ENCODE peak calls at places on chromosomes 6 and 20, in nine cellular contexts. T is activated effector memory CD4-positive, alpha-beta T cell treated with anti-CD3 and anti-CD28 coated beads, Interleukin-2, amount 50 U/mL, for 16 hours; V is AG04449; B is GM10248; F is activated T-cell treated with anti-CD3 and anti-CD28 coated beads, Interleukin-2, amount 50 U/mL, for 72 hours; K is left lung; D is non-pigmented ciliary epithelial cell; Q is HCT116; C is LoVo. M is an unnamed sample.

GRCh38 chr20:49100934-49101333 is 54.8 kb downstream of the CSE1L start:
- DNase-seq in T (no peak), V (no peak), B (no peak), F (no peak), K (no peak), D (no peak), Q (no peak), C (no peak), M (no peak)

GRCh38 chr20:32924781-32925180 is 66.1 kb downstream of the EFCAB8 start:
- DNase-seq in T (no peak), V (no peak), B (no peak), F (no peak), K (no peak), D (no peak), Q (no peak), C (no peak), M (no peak)

GRCh38 chr20:1816384-1817381 is 78.5 kb upstream of the SIRPA start:
- DNase-seq in T (peak), V (peak), B (no peak), F (no peak), K (peak), D (no peak), Q (no peak), C (peak), M (peak)

GRCh38 chr20:35478804-35479472 is 23.5 kb downstream of the CEP250 start:
- DNase-seq in T (no peak), V (no peak), B (no peak), F (no peak), K (no peak), D (no peak), Q (no peak), C (no peak), M (no peak)

GRCh38 chr6:150334790-150335783 is 33.7 kb upstream of the IYD start:
- DNase-seq in T (no peak), V (peak), B (peak), F (peak), K (no peak), D (peak), Q (peak), C (peak), M (peak)

GRCh38 chr20:55579802-55580201 is 425.5 kb downstream of the CBLN4 start:
- DNase-seq in T (no peak), V (no peak), B (no peak), F (no peak), K (no peak), D (no peak), Q (no peak), C (no peak), M (no peak)

GRCh38 chr6:21538186-21538798 is 55.3 kb upstream of the SOX4 start:
- DNase-seq in T (no peak), V (no peak), B (no peak), F (no peak), K (no peak), D (no peak), Q (no peak), C (no peak), M (no peak)

GRCh38 chr20:55394592-55394991 is 610.7 kb downstream of the CBLN4 start:
- DNase-seq in T (no peak), V (no peak), B (no peak), F (no peak), K (no peak), D (no peak), Q (no peak), C (no peak), M (no peak)

GRCh38 chr20:62310757-62311121 is 7.9 kb downstream of the ADRM1 start:
- DNase-seq in T (no peak), V (no peak), B (no peak), F (no peak), K (no peak), D (no peak), Q (no peak), C (no peak), M (no peak)

GRCh38 chr6:119129148-119129967 is 50.9 kb upstream of the FAM184A start:
- DNase-seq in T (no peak), V (no peak), B (peak), F (peak), K (no peak), D (peak), Q (peak), C (peak), M (no peak)

GRCh38 chr6:169542491-169542890 is 159.3 kb downstream of the WDR27 start:
- DNase-seq in T (no peak), V (no peak), B (no peak), F (no peak), K (no peak), D (no peak), Q (no peak), C (no peak), M (no peak)

GRCh38 chr6:96975848-96976247 is 51.3 kb downstream of the KLHL32 start:
- DNase-seq in T (no peak), V (no peak), B (no peak), F (no peak), K (no peak), D (no peak), Q (no peak), C (no peak), M (no peak)

GRCh38 chr20:33211817-33212424 is 5.2 kb upstream of the BPIFA3 start:
- DNase-seq in T (no peak), V (no peak), B (peak), F (peak), K (no peak), D (no peak), Q (peak), C (peak), M (no peak)

GRCh38 chr6:7615611-7616383 is 25.8 kb downstream of the SNRNP48 start:
- DNase-seq in T (no peak), V (no peak), B (peak), F (peak), K (no peak), D (peak), Q (peak), C (peak), M (no peak)

GRCh38 chr6:152273638-152274037 is 363.5 kb downstream of the SYNE1 start:
- DNase-seq in T (no peak), V (no peak), B (no peak), F (no peak), K (no peak), D (no peak), Q (no peak), C (peak), M (no peak)

GRCh38 chr20:35909176-35909575 is 45.1 kb downstream of the SCAND1 start:
- DNase-seq in T (no peak), V (no peak), B (no peak), F (no peak), K (no peak), D (no peak), Q (no peak), C (no peak), M (no peak)

GRCh38 chr6:113995632-113996031 is 24.7 kb upstream of the HDAC2 start:
- DNase-seq in T (no peak), V (peak), B (no peak), F (no peak), K (no peak), D (peak), Q (peak), C (peak), M (peak)

GRCh38 chr20:19549896-19550295 is 208.2 kb upstream of the RIN2 start:
- DNase-seq in T (no peak), V (no peak), B (no peak), F (no peak), K (no peak), D (no peak), Q (no peak), C (no peak), M (no peak)

GRCh38 chr20:62069741-62070216 is 4.1 kb upstream of the TAF4 start:
- DNase-seq in T (no peak), V (peak), B (no peak), F (no peak), K (no peak), D (peak), Q (no peak), C (peak), M (peak)

GRCh38 chr6:97524846-97525245 is 241.8 kb upstream of the MMS22L start:
- DNase-seq in T (no peak), V (no peak), B (no peak), F (no peak), K (no peak), D (no peak), Q (no peak), C (no peak), M (no peak)

GRCh38 chr20:56440346-56441007 is 27.9 kb upstream of the RTF2 start:
- DNase-seq in T (peak), V (no peak), B (peak), F (peak), K (no peak), D (no peak), Q (no peak), C (no peak), M (no peak)

GRCh38 chr6:40477246-40478126 is 109.7 kb downstream of the LRFN2 start:
- DNase-seq in T (no peak), V (no peak), B (no peak), F (peak), K (no peak), D (no peak), Q (no peak), C (no peak), M (no peak)

GRCh38 chr6:142210606-142211005 is 63.5 kb downstream of the VTA1 start:
- DNase-seq in T (no peak), V (no peak), B (no peak), F (no peak), K (no peak), D (no peak), Q (no peak), C (no peak), M (no peak)

GRCh38 chr6:47669684-47670515 is 28.5 kb upstream of the ADGRF4 start:
- DNase-seq in T (no peak), V (no peak), B (no peak), F (no peak), K (no peak), D (no peak), Q (no peak), C (no peak), M (no peak)

GRCh38 chr20:56574531-56575142 is 41.6 kb downstream of the FAM209B start:
- DNase-seq in T (no peak), V (no peak), B (no peak), F (no peak), K (no peak), D (no peak), Q (no peak), C (no peak), M (no peak)

GRCh38 chr20:51802170-51802745 is at the start of gene SALL4:
- DNase-seq in T (no peak), V (no peak), B (no peak), F (no peak), K (no peak), D (no peak), Q (no peak), C (no peak), M (no peak)

GRCh38 chr6:6580225-6580870 is 8.2 kb upstream of the LY86 start:
- DNase-seq in T (no peak), V (no peak), B (no peak), F (no peak), K (no peak), D (no peak), Q (no peak), C (no peak), M (no peak)

GRCh38 chr6:74507649-74508048 is 698.2 kb downstream of the COL12A1 start:
- DNase-seq in T (no peak), V (no peak), B (no peak), F (no peak), K (no peak), D (no peak), Q (no peak), C (no peak), M (no peak)

GRCh38 chr6:75922226-75922625 is 150.2 kb downstream of the IMPG1 start:
- DNase-seq in T (no peak), V (no peak), B (no peak), F (no peak), K (no peak), D (no peak), Q (no peak), C (peak), M (no peak)

GRCh38 chr6:51098801-51099200 is 280.1 kb downstream of the TFAP2B start:
- DNase-seq in T (no peak), V (no peak), B (no peak), F (no peak), K (no peak), D (peak), Q (no peak), C (no peak), M (no peak)

GRCh38 chr6:2719053-2719375 is 31.7 kb downstream of the MYLK4 start:
- DNase-seq in T (no peak), V (no peak), B (no peak), F (no peak), K (no peak), D (no peak), Q (no peak), C (no peak), M (no peak)

GRCh38 chr6:135280375-135281136 is 99.4 kb downstream of the MYB start:
- DNase-seq in T (no peak), V (peak), B (no peak), F (no peak), K (no peak), D (no peak), Q (no peak), C (no peak), M (no peak)

GRCh38 chr6:106273087-106273486 is 52.5 kb downstream of the ATG5 start:
- DNase-seq in T (no peak), V (no peak), B (no peak), F (no peak), K (no peak), D (no peak), Q (no peak), C (no peak), M (no peak)